ENCODE peak calls at places on chromosomes 4 and X, in five cellular contexts. I is Panc1, Z is hepatocyte, C is left ventricle myocardium inferior, V is heart right ventricle. M is an unnamed sample.

GRCh38 chr4:900073-900472 is 32.0 kb downstream of the GAK start:
- DNase-seq in I (no peak), Z (no peak), C (no peak), V (no peak), M (no peak)

GRCh38 chr4:187135878-187136277 is 412.2 kb upstream of the FAT1 start:
- DNase-seq in I (no peak), Z (no peak), C (no peak), V (no peak), M (no peak)

GRCh38 chr4:174375422-174375821 is 91.7 kb downstream of the CEP44 start:
- DNase-seq in I (no peak), Z (no peak), C (no peak), V (no peak), M (no peak)

GRCh38 chr4:1321946-1322650 is 24.9 kb upstream of the UVSSA start:
- DNase-seq in I (no peak), Z (no peak), C (no peak), V (no peak), M (no peak)

GRCh38 chr4:187617117-187617516 is 378.5 kb upstream of the ZFP42 start:
- DNase-seq in I (no peak), Z (no peak), C (no peak), V (no peak), M (no peak)

GRCh38 chrX:133482345-133483041 is 67.2 kb upstream of the GPC4 start:
- DNase-seq in I (no peak), Z (no peak), C (no peak), V (no peak), M (no peak)

GRCh38 chr4:1685604-1686150 is 1.6 kb upstream of the FAM53A start:
- DNase-seq in I (no peak), Z (no peak), C (no peak), V (no peak), M (no peak)

GRCh38 chrX:16433021-16433420 is 216.9 kb upstream of the S100G start:
- DNase-seq in I (no peak), Z (no peak), C (no peak), V (no peak), M (no peak)

GRCh38 chrX:135431886-135432285 is 10.1 kb downstream of the SMIM10L2A start:
- DNase-seq in I (no peak), Z (no peak), C (no peak), V (no peak), M (no peak)

GRCh38 chrX:133985164-133986007 is at the start of gene GPC3:
- DNase-seq in I (no peak), Z (peak), C (peak), V (no peak), M (peak)

GRCh38 chrX:20060961-20061868 is 55.5 kb downstream of the MAP7D2 start:
- DNase-seq in I (no peak), Z (no peak), C (no peak), V (no peak), M (no peak)

GRCh38 chrX:25536307-25536970 is 520.7 kb upstream of the ARX start:
- DNase-seq in I (no peak), Z (no peak), C (no peak), V (no peak), M (no peak)

GRCh38 chrX:20432746-20433374 is 166.2 kb upstream of the RPS6KA3 start:
- DNase-seq in I (no peak), Z (no peak), C (no peak), V (no peak), M (no peak)

GRCh38 chrX:25013593-25014365 is 2.0 kb downstream of the ARX start:
- DNase-seq in I (no peak), Z (peak), C (no peak), V (no peak), M (no peak)

GRCh38 chr4:78059524-78059889 is 2.4 kb downstream of the FRAS1 start:
- DNase-seq in I (peak), Z (peak), C (peak), V (peak), M (peak)

GRCh38 chr4:55517526-55518229 is 29.0 kb downstream of the CLOCK start:
- DNase-seq in I (no peak), Z (no peak), C (no peak), V (no peak), M (no peak)

GRCh38 chr4:74621616-74622015 is 172.7 kb downstream of the BTC start:
- DNase-seq in I (no peak), Z (no peak), C (no peak), V (no peak), M (no peak)

GRCh38 chr4:94895081-94895480 is 137.3 kb downstream of the BMPR1B start:
- DNase-seq in I (no peak), Z (no peak), C (no peak), V (no peak), M (no peak)

GRCh38 chr4:112645541-112646329 is 8.8 kb downstream of the LARP7 start:
- DNase-seq in I (no peak), Z (no peak), C (no peak), V (no peak), M (no peak)

GRCh38 chr4:168998596-168998995 is 11.5 kb downstream of the CBR4 start:
- DNase-seq in I (no peak), Z (no peak), C (no peak), V (no peak), M (no peak)

GRCh38 chrX:105662248-105662647 is 160.1 kb upstream of the NRK start:
- DNase-seq in I (no peak), Z (no peak), C (no peak), V (no peak), M (no peak)

GRCh38 chr4:14410469-14410868 is 591.8 kb upstream of the CPEB2 start:
- DNase-seq in I (no peak), Z (no peak), C (no peak), V (no peak), M (no peak)

GRCh38 chr4:151013491-151013890 is 1.6 kb downstream of the LRBA start:
- DNase-seq in I (no peak), Z (no peak), C (no peak), V (no peak), M (no peak)

GRCh38 chr4:151012376-151012775 is 2.7 kb downstream of the LRBA start:
- DNase-seq in I (no peak), Z (no peak), C (no peak), V (no peak), M (no peak)

GRCh38 chr4:151014521-151015457 is at the start of gene LRBA:
- DNase-seq in I (no peak), Z (peak), C (peak), V (peak), M (peak)

GRCh38 chr4:151013944-151014343 is 1.1 kb downstream of the LRBA start:
- DNase-seq in I (no peak), Z (no peak), C (no peak), V (no peak), M (no peak)

DNA sequence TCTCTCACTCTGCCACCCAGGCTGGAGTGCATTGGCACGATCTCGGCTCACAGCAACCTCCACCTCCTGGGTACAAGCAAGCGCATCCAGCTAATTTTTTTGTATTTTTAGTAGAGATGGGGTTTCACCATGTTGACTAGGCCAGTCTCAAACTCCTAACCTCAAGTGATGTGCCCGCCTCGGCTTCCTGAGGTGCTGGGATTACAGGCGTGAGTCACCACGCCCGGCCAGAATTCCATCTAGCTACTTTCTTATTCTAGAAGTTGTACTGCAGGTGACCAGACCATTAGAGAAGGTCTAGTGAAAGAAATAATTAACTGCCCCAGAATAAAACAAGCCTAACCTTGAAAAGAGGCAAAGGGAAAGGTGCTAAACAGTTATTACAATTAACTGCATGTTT is 2.2 kb downstream of the LRBA start:
- DNase-seq in I (no peak), Z (peak), C (no peak), V (no peak), M (peak)
- H3K27ac ChIP-seq in I (no peak), Z (peak), C (no peak), V (no peak), M (no peak)

GRCh38 chrX:123881330-123881729 is 21.5 kb downstream of the XIAP start:
- DNase-seq in I (no peak), Z (no peak), C (no peak), V (no peak), M (no peak)

GRCh38 chrX:123884809-123885408 is 25.1 kb downstream of the XIAP start:
- DNase-seq in I (peak), Z (peak), C (no peak), V (peak), M (peak)
- TF ChIP-seq CTCF in I (no peak), Z (peak), C (peak), V (peak), M (peak)

GRCh38 chr4:53021709-53022108 is 159.6 kb downstream of the RASL11B start:
- DNase-seq in I (no peak), Z (no peak), C (no peak), V (no peak), M (no peak)
- H3K27ac ChIP-seq in I (no peak), Z (no peak), C (peak), V (peak), M (no peak)

GRCh38 chrX:38803286-38803608 is 2.0 kb downstream of the MID1IP1 start:
- DNase-seq in I (no peak), Z (no peak), C (no peak), V (no peak), M (no peak)

GRCh38 chrX:38799995-38800394 is 1.3 kb upstream of the MID1IP1 start:
- DNase-seq in I (no peak), Z (peak), C (peak), V (peak), M (no peak)

GRCh38 chrX:38800981-38801845 is at the start of gene MID1IP1:
- DNase-seq in I (no peak), Z (peak), C (peak), V (peak), M (peak)

GRCh38 chrX:38796926-38797325 is 4.3 kb upstream of the MID1IP1 start:
- DNase-seq in I (no peak), Z (no peak), C (no peak), V (no peak), M (no peak)

GRCh38 chrX:38798956-38799355 is 2.3 kb upstream of the MID1IP1 start:
- DNase-seq in I (no peak), Z (no peak), C (no peak), V (no peak), M (no peak)
- TF ChIP-seq CTCF in I (no peak), Z (no peak), C (no peak), V (no peak), M (no peak)

GRCh38 chr4:76752911-76753494 is 144.9 kb downstream of the SOWAHB start:
- DNase-seq in I (no peak), Z (peak), C (no peak), V (no peak), M (no peak)
- H3K27ac ChIP-seq in I (peak), Z (peak), C (peak), V (peak), M (no peak)

DNA sequence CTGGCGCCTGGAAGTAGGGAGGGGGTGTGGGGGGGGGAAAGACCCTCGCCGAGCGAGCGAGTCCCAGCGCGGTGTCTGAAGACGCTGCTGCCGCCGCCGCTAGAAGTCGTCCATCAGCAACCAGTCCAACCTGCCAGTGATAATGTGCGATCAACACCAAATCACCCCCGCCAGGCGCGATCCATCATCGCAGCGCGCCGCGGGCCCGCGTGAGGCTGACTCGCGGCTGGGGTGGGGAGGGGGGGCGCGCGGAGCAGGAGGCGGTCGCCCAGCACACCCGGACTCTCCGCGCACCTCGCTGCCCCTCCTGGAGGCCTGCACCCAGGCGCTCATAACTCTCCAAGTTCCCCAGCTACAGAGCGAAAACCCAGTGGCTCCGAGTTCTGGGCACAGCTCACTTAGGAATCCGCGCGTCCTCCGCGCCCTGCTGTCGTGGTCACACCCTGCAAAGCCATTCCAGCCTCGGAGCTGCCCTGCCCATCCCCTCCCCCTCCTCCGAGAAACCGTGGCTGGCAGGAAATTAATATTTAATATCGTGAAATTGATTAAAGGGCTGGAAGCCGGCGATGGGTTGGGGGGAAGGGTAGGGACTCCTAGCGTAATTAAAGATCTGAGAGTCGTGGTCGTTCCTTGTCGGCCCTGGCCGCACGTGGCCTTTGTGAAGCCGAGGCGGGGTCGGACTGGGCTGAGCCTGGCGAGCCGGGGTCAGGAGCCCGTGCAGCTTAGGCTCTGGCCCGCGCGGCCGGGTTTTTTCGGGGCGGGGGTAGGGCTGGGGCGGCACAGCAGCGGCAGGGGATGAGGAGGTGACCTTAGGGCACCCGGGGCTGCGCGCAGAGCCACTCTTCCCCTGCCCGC is 58.1 kb upstream of the BCOR start:
- DNase-seq in I (no peak), Z (peak), C (no peak), V (no peak), M (peak)
- TF ChIP-seq CTCF in I (no peak), Z (no peak), C (no peak), V (no peak), M (no peak)

DNA sequence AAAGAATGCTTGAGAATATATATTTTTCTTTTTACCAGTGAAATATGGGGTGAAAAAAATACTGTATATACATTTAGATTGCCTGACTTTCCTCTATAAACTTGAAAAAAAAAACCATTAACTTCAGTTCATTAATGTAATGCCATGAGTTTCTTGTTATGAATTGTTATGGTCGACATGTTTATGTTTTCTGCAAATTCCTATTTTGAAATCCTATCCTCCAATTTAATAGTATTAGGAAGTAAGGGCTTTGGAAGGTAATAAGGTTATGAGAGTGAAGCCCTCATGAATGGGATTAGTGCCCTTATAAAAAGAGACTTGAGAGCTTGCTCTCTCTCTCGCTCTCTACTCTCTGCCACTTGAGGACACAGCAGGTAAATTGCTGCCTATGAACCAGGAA is 211.4 kb downstream of the LDB2 start:
- DNase-seq in I (no peak), Z (no peak), C (no peak), V (no peak), M (no peak)
- H3K27ac ChIP-seq in I (no peak), Z (no peak), C (no peak), V (no peak), M (no peak)

DNA sequence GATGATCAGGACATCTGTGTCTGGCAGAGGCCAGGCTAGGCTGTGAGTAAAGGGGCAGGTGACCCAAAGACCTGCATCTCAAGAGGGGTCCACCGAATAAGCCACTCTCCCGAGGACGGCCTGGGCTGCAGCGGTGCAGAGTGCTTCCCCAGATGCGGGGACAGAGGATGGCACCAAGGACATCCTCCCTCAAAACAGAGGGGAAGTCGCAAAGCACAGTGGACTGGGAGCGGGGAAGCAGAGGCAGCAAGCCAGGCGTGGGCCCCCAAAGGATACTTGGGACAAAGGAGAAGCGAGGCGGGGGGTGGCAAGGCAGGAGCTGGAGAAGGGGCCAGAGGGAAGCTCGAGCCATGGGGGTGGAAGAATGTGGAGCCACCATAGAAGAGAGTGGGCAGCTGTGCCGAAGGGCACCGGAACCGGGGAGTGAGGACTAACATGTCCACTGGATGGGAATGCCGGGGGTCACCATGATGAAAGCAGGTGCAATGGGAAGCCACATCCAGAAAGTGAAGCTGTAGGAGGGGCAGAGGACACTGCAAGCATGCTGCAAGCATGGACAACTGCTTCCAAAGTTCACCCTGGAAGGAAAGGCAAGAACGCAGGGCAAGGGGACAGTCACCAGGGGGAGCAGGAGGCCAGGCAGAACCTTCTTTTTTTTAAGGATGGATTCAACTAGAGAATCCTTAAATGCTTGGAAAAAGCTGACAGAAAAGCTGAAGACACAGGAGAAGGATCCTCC is 169.6 kb downstream of the AFAP1 start:
- DNase-seq in I (no peak), Z (peak), C (peak), V (no peak), M (no peak)
- TF ChIP-seq CTCF in I (no peak), Z (peak), C (peak), V (peak), M (no peak)

M was measured in colonic mucosa.